ENCODE peak calls at places on chromosomes 2 and 18, in five cellular contexts. One of them, this sample, is unnamed.

GRCh38 chr18:34626404-34627137 is 83.5 kb upstream of the DTNA start:
- DNase-seq in A549: no peak
- DNase-seq in HFF-Myc: no peak
- DNase-seq in right lobe of liver: no peak
- DNase-seq in PC-3: no peak
- DNase-seq in this sample: peak

GRCh38 chr2:152581360-152581759 is 135.9 kb downstream of the PRPF40A start:
- DNase-seq in A549: no peak
- DNase-seq in HFF-Myc: no peak
- DNase-seq in right lobe of liver: no peak
- DNase-seq in PC-3: no peak
- DNase-seq in this sample: no peak

GRCh38 chr18:28399781-28400362 is 222.9 kb upstream of the CDH2 start:
- DNase-seq in A549: no peak
- DNase-seq in HFF-Myc: no peak
- DNase-seq in right lobe of liver: no peak
- DNase-seq in PC-3: no peak
- DNase-seq in this sample: no peak

GRCh38 chr2:45096996-45097395 is 87.7 kb upstream of the SIX2 start:
- DNase-seq in A549: no peak
- DNase-seq in HFF-Myc: no peak
- DNase-seq in right lobe of liver: no peak
- DNase-seq in PC-3: no peak
- DNase-seq in this sample: no peak

GRCh38 chr2:136917281-136917680 is 151.9 kb downstream of the THSD7B start:
- DNase-seq in A549: no peak
- DNase-seq in HFF-Myc: no peak
- DNase-seq in right lobe of liver: no peak
- DNase-seq in PC-3: no peak
- DNase-seq in this sample: no peak

GRCh38 chr18:79902640-79903039 is 48.8 kb downstream of the SLC66A2 start:
- DNase-seq in A549: no peak
- DNase-seq in HFF-Myc: no peak
- DNase-seq in right lobe of liver: peak
- DNase-seq in PC-3: no peak
- DNase-seq in this sample: no peak

GRCh38 chr2:2586068-2586776 is 255.1 kb upstream of the MYT1L start:
- DNase-seq in A549: no peak
- DNase-seq in HFF-Myc: no peak
- DNase-seq in right lobe of liver: no peak
- DNase-seq in PC-3: no peak
- DNase-seq in this sample: no peak

GRCh38 chr2:235716875-235717496 is 223.1 kb downstream of the AGAP1 start:
- DNase-seq in A549: no peak
- DNase-seq in HFF-Myc: no peak
- DNase-seq in right lobe of liver: no peak
- DNase-seq in PC-3: no peak
- DNase-seq in this sample: peak

GRCh38 chr2:118638453-118638852 is 209.0 kb downstream of the EN1 start:
- DNase-seq in A549: no peak
- DNase-seq in HFF-Myc: no peak
- DNase-seq in right lobe of liver: no peak
- DNase-seq in PC-3: no peak
- DNase-seq in this sample: no peak

GRCh38 chr2:3575534-3576324 is 669 bp downstream of the RPS7 start:
- DNase-seq in A549: peak
- DNase-seq in HFF-Myc: no peak
- DNase-seq in right lobe of liver: no peak
- DNase-seq in PC-3: no peak
- DNase-seq in this sample: peak

GRCh38 chr2:239444626-239445625 is 44.1 kb upstream of the HDAC4 start:
- DNase-seq in A549: peak
- DNase-seq in HFF-Myc: no peak
- DNase-seq in right lobe of liver: peak
- DNase-seq in PC-3: no peak
- DNase-seq in this sample: no peak

GRCh38 chr18:58552057-58552461 is 76.8 kb downstream of the ALPK2 start:
- DNase-seq in A549: peak
- DNase-seq in HFF-Myc: no peak
- DNase-seq in right lobe of liver: no peak
- DNase-seq in PC-3: peak
- DNase-seq in this sample: peak

GRCh38 chr2:47041065-47041464 is 114.0 kb downstream of the STPG4 start:
- DNase-seq in A549: no peak
- DNase-seq in HFF-Myc: no peak
- DNase-seq in right lobe of liver: no peak
- DNase-seq in PC-3: no peak
- DNase-seq in this sample: peak

GRCh38 chr2:47043891-47044239 is 111.2 kb downstream of the STPG4 start:
- DNase-seq in A549: no peak
- DNase-seq in HFF-Myc: no peak
- DNase-seq in right lobe of liver: no peak
- DNase-seq in PC-3: peak
- DNase-seq in this sample: no peak

GRCh38 chr2:47041891-47042684 is 113.0 kb downstream of the STPG4 start:
- DNase-seq in A549: no peak
- DNase-seq in HFF-Myc: no peak
- DNase-seq in right lobe of liver: no peak
- DNase-seq in PC-3: no peak
- DNase-seq in this sample: no peak

GRCh38 chr2:47040662-47041061 is 114.4 kb downstream of the STPG4 start:
- DNase-seq in A549: no peak
- DNase-seq in HFF-Myc: no peak
- DNase-seq in right lobe of liver: peak
- DNase-seq in PC-3: no peak
- DNase-seq in this sample: no peak

GRCh38 chr2:47043142-47043890 is 111.8 kb downstream of the STPG4 start:
- DNase-seq in A549: peak
- DNase-seq in HFF-Myc: peak
- DNase-seq in right lobe of liver: no peak
- DNase-seq in PC-3: peak
- DNase-seq in this sample: peak
- TF ChIP-seq CTCF in A549: no peak
- TF ChIP-seq CTCF in HFF-Myc: no peak
- TF ChIP-seq CTCF in right lobe of liver: no peak
- TF ChIP-seq CTCF in PC-3: peak
- TF ChIP-seq CTCF in this sample: peak

DNA sequence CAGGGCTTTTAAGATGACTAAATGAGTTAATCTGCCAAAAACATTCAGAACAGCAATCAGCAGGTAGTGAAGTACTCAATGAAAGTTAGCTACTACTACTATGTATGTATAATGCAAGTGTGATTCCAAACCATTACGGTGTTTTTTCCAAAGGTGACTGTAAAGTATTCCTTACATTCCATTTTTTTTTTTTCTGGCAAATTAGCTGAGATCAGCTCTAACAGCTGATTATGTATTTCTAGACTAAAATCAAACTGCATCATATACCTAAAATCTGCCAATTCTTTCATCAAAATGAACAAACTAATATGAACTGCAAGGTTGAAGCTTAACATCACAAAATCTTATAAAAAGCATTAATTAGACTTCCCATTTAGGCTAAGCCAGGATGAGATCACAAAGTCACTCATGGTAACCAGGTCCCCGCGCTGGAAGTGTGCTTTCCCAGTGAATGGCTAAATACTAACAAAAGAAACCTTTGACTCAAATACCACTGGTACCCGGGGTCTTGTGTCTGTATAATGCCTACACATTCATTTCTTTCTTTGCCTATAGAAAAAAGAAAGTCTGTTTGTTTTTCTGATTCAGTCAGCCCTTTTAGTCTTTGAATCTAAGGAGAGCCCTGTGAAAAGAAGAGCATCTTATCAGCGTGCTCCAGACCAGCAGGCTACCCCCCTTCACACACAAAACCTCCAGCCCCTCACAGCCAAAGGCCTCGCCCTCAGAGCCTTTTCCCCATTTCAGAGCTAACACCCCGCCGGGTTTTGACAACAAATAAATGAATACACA is 88.3 kb downstream of the RBMS1 start:
- DNase-seq in A549: no peak
- DNase-seq in HFF-Myc: no peak
- DNase-seq in right lobe of liver: no peak
- DNase-seq in PC-3: no peak
- DNase-seq in this sample: no peak
- H3K4me3 ChIP-seq in A549: peak
- H3K4me3 ChIP-seq in HFF-Myc: peak
- H3K4me3 ChIP-seq in right lobe of liver: no peak
- H3K4me3 ChIP-seq in PC-3: peak
- H3K4me3 ChIP-seq in this sample: peak

GRCh38 chr2:72198532-72199241 is 51.0 kb upstream of the CYP26B1 start:
- DNase-seq in A549: peak
- DNase-seq in HFF-Myc: no peak
- DNase-seq in right lobe of liver: no peak
- DNase-seq in PC-3: peak
- DNase-seq in this sample: peak
- TF ChIP-seq CTCF in A549: peak
- TF ChIP-seq CTCF in HFF-Myc: no peak
- TF ChIP-seq CTCF in right lobe of liver: no peak
- TF ChIP-seq CTCF in PC-3: peak
- TF ChIP-seq CTCF in this sample: peak

GRCh38 chr2:16303761-16304160 is 361.9 kb downstream of the CYRIA start:
- DNase-seq in A549: no peak
- DNase-seq in HFF-Myc: no peak
- DNase-seq in right lobe of liver: no peak
- DNase-seq in PC-3: no peak
- DNase-seq in this sample: no peak

GRCh38 chr2:16302431-16302830 is 362.1 kb downstream of the MYCN start:
- DNase-seq in A549: no peak
- DNase-seq in HFF-Myc: no peak
- DNase-seq in right lobe of liver: no peak
- DNase-seq in PC-3: no peak
- DNase-seq in this sample: no peak

GRCh38 chr2:16305191-16305590 is 360.4 kb downstream of the CYRIA start:
- DNase-seq in A549: no peak
- DNase-seq in HFF-Myc: no peak
- DNase-seq in right lobe of liver: no peak
- DNase-seq in PC-3: no peak
- DNase-seq in this sample: no peak

GRCh38 chr2:16301961-16302360 is 361.6 kb downstream of the MYCN start:
- DNase-seq in A549: no peak
- DNase-seq in HFF-Myc: no peak
- DNase-seq in right lobe of liver: no peak
- DNase-seq in PC-3: no peak
- DNase-seq in this sample: no peak

DNA sequence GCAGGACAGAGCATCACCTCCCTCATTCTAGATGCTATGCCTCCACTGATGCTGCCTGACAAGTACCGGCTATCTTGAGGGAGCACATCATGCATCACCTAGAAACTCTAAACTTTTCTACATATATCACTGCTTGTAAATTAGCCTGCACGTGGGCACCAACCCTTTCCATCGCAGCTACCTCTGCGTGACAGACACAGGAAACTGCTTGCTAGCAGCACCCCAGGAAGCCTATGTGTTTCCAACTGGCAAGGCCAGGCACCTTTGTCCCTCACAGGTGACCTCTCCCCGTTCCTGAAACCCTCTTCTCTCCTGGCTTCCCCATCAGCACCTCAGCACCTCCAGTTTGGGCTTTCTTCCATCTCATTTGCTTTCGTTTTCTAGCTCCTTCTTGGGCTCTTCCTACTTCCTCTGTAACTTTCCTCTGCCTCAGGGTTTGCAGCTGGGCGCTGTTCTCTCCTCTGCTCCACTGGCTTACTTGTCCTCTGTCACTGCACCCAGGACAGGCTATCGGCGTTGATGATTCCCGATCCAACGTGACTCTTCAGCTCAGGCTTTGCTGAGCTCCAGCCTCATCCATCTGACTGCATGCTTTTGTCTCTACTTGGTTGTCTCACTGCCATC is 362.6 kb downstream of the CYRIA start:
- DNase-seq in A549: no peak
- DNase-seq in HFF-Myc: no peak
- DNase-seq in right lobe of liver: no peak
- DNase-seq in PC-3: no peak
- DNase-seq in this sample: no peak
- H3K4me3 ChIP-seq in A549: no peak
- H3K4me3 ChIP-seq in HFF-Myc: no peak
- H3K4me3 ChIP-seq in right lobe of liver: no peak
- H3K4me3 ChIP-seq in PC-3: no peak
- H3K4me3 ChIP-seq in this sample: no peak

DNA sequence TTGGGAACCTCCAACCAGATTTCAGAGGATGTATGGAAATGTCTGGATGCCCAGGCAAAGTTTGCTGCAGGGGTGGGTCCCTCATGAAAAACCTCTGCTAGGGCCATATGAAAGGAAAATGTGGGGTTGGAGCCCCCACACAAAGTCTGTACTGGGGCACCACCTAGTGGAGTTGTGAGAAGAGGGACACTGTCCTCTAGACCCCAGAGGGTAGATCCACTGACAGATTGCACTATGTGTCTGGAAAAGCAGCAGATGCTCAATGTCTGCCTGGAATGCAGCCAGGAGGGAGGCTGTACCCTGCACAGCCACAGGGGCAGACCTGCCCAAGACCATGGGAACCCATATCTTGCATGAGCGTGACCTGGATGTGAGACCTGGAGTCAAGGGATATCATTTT is 573.7 kb upstream of the NXPH2 start:
- DNase-seq in A549: no peak
- DNase-seq in HFF-Myc: no peak
- DNase-seq in right lobe of liver: no peak
- DNase-seq in PC-3: no peak
- DNase-seq in this sample: no peak
- TF ChIP-seq CTCF in A549: no peak
- TF ChIP-seq CTCF in HFF-Myc: no peak
- TF ChIP-seq CTCF in right lobe of liver: peak
- TF ChIP-seq CTCF in PC-3: no peak
- TF ChIP-seq CTCF in this sample: no peak